ENCODE peak calls at places on chromosomes 7 and 10, in five cellular contexts. One of them, this sample, is unnamed.

GRCh38 chr10:78176320-78177012 is 142.8 kb downstream of the RPS24 start:
- DNase-seq in HCT116: no peak
- DNase-seq in MM.1S: no peak
- DNase-seq in GM23248: no peak
- DNase-seq in SK-N-SH: no peak
- DNase-seq in this sample: peak

GRCh38 chr10:14879055-14879800 is 562 bp downstream of the SUV39H2 start:
- DNase-seq in HCT116: no peak
- DNase-seq in MM.1S: peak
- DNase-seq in GM23248: peak
- DNase-seq in SK-N-SH: no peak
- DNase-seq in this sample: peak

GRCh38 chr7:151459726-151460473 is 20.0 kb upstream of the CRYGN start:
- DNase-seq in HCT116: peak
- DNase-seq in MM.1S: no peak
- DNase-seq in GM23248: peak
- DNase-seq in SK-N-SH: peak
- DNase-seq in this sample: peak

GRCh38 chr10:58384536-58384998 is 643 bp upstream of the TFAM start:
- DNase-seq in HCT116: no peak
- DNase-seq in MM.1S: no peak
- DNase-seq in GM23248: no peak
- DNase-seq in SK-N-SH: no peak
- DNase-seq in this sample: peak

GRCh38 chr10:44023517-44023916 is 361.4 kb downstream of the CXCL12 start:
- DNase-seq in HCT116: no peak
- DNase-seq in MM.1S: no peak
- DNase-seq in GM23248: no peak
- DNase-seq in SK-N-SH: no peak
- DNase-seq in this sample: no peak

GRCh38 chr7:148697256-148697841 is 1.4 kb upstream of the CUL1 start:
- DNase-seq in HCT116: no peak
- DNase-seq in MM.1S: no peak
- DNase-seq in GM23248: peak
- DNase-seq in SK-N-SH: peak
- DNase-seq in this sample: no peak

GRCh38 chr10:113059001-113059780 is 109.1 kb downstream of the TCF7L2 start:
- DNase-seq in HCT116: no peak
- DNase-seq in MM.1S: no peak
- DNase-seq in GM23248: peak
- DNase-seq in SK-N-SH: peak
- DNase-seq in this sample: peak

GRCh38 chr7:112020800-112021199 is 185.4 kb downstream of the DOCK4 start:
- DNase-seq in HCT116: no peak
- DNase-seq in MM.1S: no peak
- DNase-seq in GM23248: no peak
- DNase-seq in SK-N-SH: no peak
- DNase-seq in this sample: no peak

GRCh38 chr7:5232874-5233273 is 42.8 kb downstream of the WIPI2 start:
- DNase-seq in HCT116: no peak
- DNase-seq in MM.1S: no peak
- DNase-seq in GM23248: no peak
- DNase-seq in SK-N-SH: no peak
- DNase-seq in this sample: peak

GRCh38 chr7:43558071-43558470 is 24.8 kb upstream of the STK17A start:
- DNase-seq in HCT116: no peak
- DNase-seq in MM.1S: no peak
- DNase-seq in GM23248: no peak
- DNase-seq in SK-N-SH: no peak
- DNase-seq in this sample: no peak

GRCh38 chr7:51705701-51706100 is 389.1 kb upstream of the COBL start:
- DNase-seq in HCT116: no peak
- DNase-seq in MM.1S: no peak
- DNase-seq in GM23248: no peak
- DNase-seq in SK-N-SH: no peak
- DNase-seq in this sample: no peak

GRCh38 chr7:5064391-5065106 is 18.9 kb downstream of the RBAK start:
- DNase-seq in HCT116: no peak
- DNase-seq in MM.1S: no peak
- DNase-seq in GM23248: peak
- DNase-seq in SK-N-SH: no peak
- DNase-seq in this sample: no peak

GRCh38 chr7:138750926-138751464 is 46.8 kb upstream of the TMEM213 start:
- DNase-seq in HCT116: no peak
- DNase-seq in MM.1S: no peak
- DNase-seq in GM23248: no peak
- DNase-seq in SK-N-SH: no peak
- DNase-seq in this sample: no peak

GRCh38 chr10:8054498-8055407 is at the start of gene GATA3:
- DNase-seq in HCT116: no peak
- DNase-seq in MM.1S: no peak
- DNase-seq in GM23248: peak
- DNase-seq in SK-N-SH: peak
- DNase-seq in this sample: peak

GRCh38 chr7:20350518-20350951 is 19.8 kb downstream of the ITGB8 start:
- DNase-seq in HCT116: no peak
- DNase-seq in MM.1S: no peak
- DNase-seq in GM23248: no peak
- DNase-seq in SK-N-SH: peak
- DNase-seq in this sample: peak

GRCh38 chr7:130486963-130487324 is 4.9 kb upstream of the MEST start:
- DNase-seq in HCT116: no peak
- DNase-seq in MM.1S: no peak
- DNase-seq in GM23248: no peak
- DNase-seq in SK-N-SH: no peak
- DNase-seq in this sample: no peak

GRCh38 chr10:20993387-20994170 is 96.5 kb upstream of the NEBL start:
- DNase-seq in HCT116: no peak
- DNase-seq in MM.1S: no peak
- DNase-seq in GM23248: peak
- DNase-seq in SK-N-SH: no peak
- DNase-seq in this sample: no peak

GRCh38 chr10:78301891-78302738 is 268.5 kb downstream of the RPS24 start:
- DNase-seq in HCT116: no peak
- DNase-seq in MM.1S: no peak
- DNase-seq in GM23248: peak
- DNase-seq in SK-N-SH: no peak
- DNase-seq in this sample: no peak

GRCh38 chr7:50791921-50792341 is 9.2 kb upstream of the GRB10 start:
- DNase-seq in HCT116: no peak
- DNase-seq in MM.1S: no peak
- DNase-seq in GM23248: peak
- DNase-seq in SK-N-SH: no peak
- DNase-seq in this sample: peak

GRCh38 chr7:118918556-118918955 is 694.1 kb downstream of the ANKRD7 start:
- DNase-seq in HCT116: peak
- DNase-seq in MM.1S: peak
- DNase-seq in GM23248: peak
- DNase-seq in SK-N-SH: peak
- DNase-seq in this sample: no peak

GRCh38 chr7:92875719-92876118 is 39.3 kb upstream of the CDK6 start:
- DNase-seq in HCT116: no peak
- DNase-seq in MM.1S: no peak
- DNase-seq in GM23248: peak
- DNase-seq in SK-N-SH: no peak
- DNase-seq in this sample: no peak

GRCh38 chr7:73519867-73520672 is 2.0 kb downstream of the BAZ1B start:
- DNase-seq in HCT116: no peak
- DNase-seq in MM.1S: peak
- DNase-seq in GM23248: peak
- DNase-seq in SK-N-SH: no peak
- DNase-seq in this sample: peak

GRCh38 chr7:140640727-140641531 is at the start of gene DENND2A:
- DNase-seq in HCT116: no peak
- DNase-seq in MM.1S: no peak
- DNase-seq in GM23248: peak
- DNase-seq in SK-N-SH: peak
- DNase-seq in this sample: peak

GRCh38 chr10:78305311-78305710 is 271.6 kb downstream of the RPS24 start:
- DNase-seq in HCT116: no peak
- DNase-seq in MM.1S: no peak
- DNase-seq in GM23248: no peak
- DNase-seq in SK-N-SH: no peak
- DNase-seq in this sample: no peak

GRCh38 chr10:22436526-22436892 is 91.2 kb downstream of the SPAG6 start:
- DNase-seq in HCT116: no peak
- DNase-seq in MM.1S: no peak
- DNase-seq in GM23248: no peak
- DNase-seq in SK-N-SH: no peak
- DNase-seq in this sample: no peak

GRCh38 chr10:7316839-7317238 is 94.0 kb downstream of the SFMBT2 start:
- DNase-seq in HCT116: no peak
- DNase-seq in MM.1S: no peak
- DNase-seq in GM23248: no peak
- DNase-seq in SK-N-SH: no peak
- DNase-seq in this sample: no peak

GRCh38 chr7:95028683-95029082 is 121.3 kb downstream of the PPP1R9A start:
- DNase-seq in HCT116: no peak
- DNase-seq in MM.1S: peak
- DNase-seq in GM23248: no peak
- DNase-seq in SK-N-SH: no peak
- DNase-seq in this sample: no peak

GRCh38 chr7:13144622-13145021 is 457.2 kb downstream of the ARL4A start:
- DNase-seq in HCT116: no peak
- DNase-seq in MM.1S: no peak
- DNase-seq in GM23248: no peak
- DNase-seq in SK-N-SH: no peak
- DNase-seq in this sample: no peak

GRCh38 chr7:84700563-84701370 is 486.1 kb downstream of the SEMA3D start:
- DNase-seq in HCT116: no peak
- DNase-seq in MM.1S: no peak
- DNase-seq in GM23248: peak
- DNase-seq in SK-N-SH: no peak
- DNase-seq in this sample: no peak

GRCh38 chr10:34489973-34490372 is 325.1 kb downstream of the PARD3 start:
- DNase-seq in HCT116: peak
- DNase-seq in MM.1S: no peak
- DNase-seq in GM23248: peak
- DNase-seq in SK-N-SH: no peak
- DNase-seq in this sample: no peak

GRCh38 chr10:127196227-127196954 is at the start of gene INSYN2A:
- DNase-seq in HCT116: no peak
- DNase-seq in MM.1S: no peak
- DNase-seq in GM23248: peak
- DNase-seq in SK-N-SH: peak
- DNase-seq in this sample: peak

DNA sequence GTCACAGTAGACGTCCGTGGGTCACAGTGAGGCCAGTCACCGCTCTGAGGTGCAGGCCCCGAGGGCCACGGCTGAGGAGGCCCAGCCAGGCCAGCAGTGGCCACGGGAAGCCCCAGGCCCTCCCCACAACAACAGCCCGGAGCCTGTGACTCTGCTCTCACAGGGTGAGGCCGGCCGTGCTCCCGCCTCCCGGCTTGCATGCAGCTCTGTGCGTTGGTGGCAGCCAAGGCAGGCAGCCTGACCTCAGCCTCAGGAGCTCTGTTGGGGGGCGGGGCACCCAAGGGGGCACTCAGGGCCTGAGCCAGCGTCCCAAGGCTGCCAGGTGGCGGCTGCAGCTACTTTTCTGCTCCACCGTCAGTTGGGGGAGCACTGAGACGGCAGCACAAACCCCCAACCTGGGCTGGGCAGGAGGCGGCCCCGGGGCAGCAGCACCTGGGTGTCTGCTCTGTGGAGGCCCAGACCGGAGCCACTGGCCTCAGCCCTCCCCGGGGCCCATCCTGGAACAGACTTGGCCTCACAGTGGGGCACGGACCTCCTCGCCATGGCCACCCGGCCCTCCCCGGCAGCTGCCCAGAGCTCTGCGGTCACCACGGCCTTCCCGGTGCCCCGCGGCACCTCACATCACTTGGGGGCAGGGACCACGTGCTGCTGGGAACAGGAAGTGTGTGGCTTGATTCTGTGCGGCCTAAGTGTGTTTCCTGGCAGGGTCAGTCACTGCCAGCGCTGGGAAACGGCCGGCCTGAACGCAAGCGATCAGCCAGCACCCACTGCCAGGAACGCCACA is 13.3 kb downstream of the CYP2W1 start:
- DNase-seq in HCT116: no peak
- DNase-seq in MM.1S: no peak
- DNase-seq in GM23248: no peak
- DNase-seq in SK-N-SH: no peak
- DNase-seq in this sample: no peak
- H3K9ac ChIP-seq in HCT116: no peak
- H3K9ac ChIP-seq in MM.1S: no peak
- H3K9ac ChIP-seq in GM23248: no peak
- H3K9ac ChIP-seq in SK-N-SH: no peak
- H3K9ac ChIP-seq in this sample: no peak

GRCh38 chr10:530717-531116 is 158.8 kb downstream of the DIP2C start:
- DNase-seq in HCT116: no peak
- DNase-seq in MM.1S: no peak
- DNase-seq in GM23248: no peak
- DNase-seq in SK-N-SH: no peak
- DNase-seq in this sample: no peak

GRCh38 chr10:535051-535450 is 154.4 kb downstream of the DIP2C start:
- DNase-seq in HCT116: no peak
- DNase-seq in MM.1S: no peak
- DNase-seq in GM23248: no peak
- DNase-seq in SK-N-SH: no peak
- DNase-seq in this sample: no peak

GRCh38 chr10:531541-531940 is 157.9 kb downstream of the DIP2C start:
- DNase-seq in HCT116: no peak
- DNase-seq in MM.1S: no peak
- DNase-seq in GM23248: no peak
- DNase-seq in SK-N-SH: no peak
- DNase-seq in this sample: no peak

GRCh38 chr10:533611-534566 is 155.6 kb downstream of the DIP2C start:
- DNase-seq in HCT116: no peak
- DNase-seq in MM.1S: no peak
- DNase-seq in GM23248: no peak
- DNase-seq in SK-N-SH: no peak
- DNase-seq in this sample: no peak

DNA sequence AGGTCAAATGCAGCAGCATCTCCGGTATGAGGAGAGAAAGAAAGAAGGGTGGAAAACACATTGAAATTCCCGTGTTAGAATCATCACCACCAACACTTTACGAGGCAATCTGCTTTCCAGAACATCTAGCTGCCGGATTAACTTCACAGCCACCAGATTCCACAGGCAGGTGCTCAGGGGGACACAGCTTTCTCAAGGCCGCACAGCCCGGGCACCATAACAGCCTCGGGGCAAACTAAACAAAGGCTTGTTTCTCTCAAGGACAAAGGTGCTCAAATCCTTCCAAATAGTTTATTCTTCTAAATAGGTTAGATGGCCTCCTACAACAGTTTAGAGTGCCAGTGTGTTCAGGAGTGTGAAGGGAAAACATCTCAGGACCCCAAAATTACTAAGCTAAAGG is 156.3 kb downstream of the DIP2C start:
- DNase-seq in HCT116: no peak
- DNase-seq in MM.1S: no peak
- DNase-seq in GM23248: no peak
- DNase-seq in SK-N-SH: no peak
- DNase-seq in this sample: no peak
- TF ChIP-seq EZH2phosphoT487 in HCT116: no peak
- TF ChIP-seq EZH2phosphoT487 in MM.1S: no peak
- TF ChIP-seq EZH2phosphoT487 in GM23248: no peak
- TF ChIP-seq EZH2phosphoT487 in SK-N-SH: no peak
- TF ChIP-seq EZH2phosphoT487 in this sample: no peak

GRCh38 chr10:18660816-18661431 is 1.7 kb downstream of the ARL5B start:
- DNase-seq in HCT116: no peak
- DNase-seq in MM.1S: no peak
- DNase-seq in GM23248: no peak
- DNase-seq in SK-N-SH: no peak
- DNase-seq in this sample: no peak
- H3K9ac ChIP-seq in HCT116: peak
- H3K9ac ChIP-seq in MM.1S: no peak
- H3K9ac ChIP-seq in GM23248: peak
- H3K9ac ChIP-seq in SK-N-SH: peak
- H3K9ac ChIP-seq in this sample: no peak

GRCh38 chr10:86007171-86007570 is 359.4 kb downstream of the GRID1 start:
- DNase-seq in HCT116: no peak
- DNase-seq in MM.1S: no peak
- DNase-seq in GM23248: no peak
- DNase-seq in SK-N-SH: no peak
- DNase-seq in this sample: no peak
- TF ChIP-seq EZH2phosphoT487 in HCT116: no peak
- TF ChIP-seq EZH2phosphoT487 in MM.1S: no peak
- TF ChIP-seq EZH2phosphoT487 in GM23248: no peak
- TF ChIP-seq EZH2phosphoT487 in SK-N-SH: no peak
- TF ChIP-seq EZH2phosphoT487 in this sample: no peak